ENCODE peak calls at places on chromosomes 1 and 21, in four cellular contexts. K, E, R and X are unnamed samples.
A peak's percentile ranks its signal among the peaks of the same experiment; 100 is the strongest.

GRCh38 chr1:115089443-115090340 is at the start of gene TSPAN2:
- DNase-seq in R (no peak), K (peak; percentile 32), E (no peak), X (no peak)

GRCh38 chr1:207017615-207018559 is 14.7 kb downstream of the C1orf116 start:
- DNase-seq in E (no peak), K (no peak), R (no peak), X (no peak)

GRCh38 chr1:43565600-43566360 is 35.1 kb downstream of the PTPRF start:
- DNase-seq in K (peak; percentile 76), R (no peak), E (no peak), X (peak; percentile 61)

GRCh38 chr1:186925881-186926676 is 97.3 kb downstream of the PLA2G4A start:
- DNase-seq in E (no peak), R (no peak), K (no peak), X (no peak)

GRCh38 chr1:43232071-43232470 is 37.7 kb upstream of the TMEM125 start:
- DNase-seq in R (no peak), K (no peak), E (no peak), X (no peak)

GRCh38 chr1:228073061-228073869 is 9.2 kb upstream of the ARF1 start:
- DNase-seq in R (no peak), E (no peak), K (no peak), X (no peak)

GRCh38 chr21:36658926-36659325 is 40.0 kb upstream of the SIM2 start:
- DNase-seq in K (no peak), E (no peak), R (no peak), X (no peak)

GRCh38 chr1:231626951-231627614 is 493 bp downstream of the DISC1 start:
- DNase-seq in R (peak; percentile 62), K (peak; percentile 25), E (no peak), X (peak; percentile 31)

GRCh38 chr1:89199515-89199914 is 773 bp upstream of the GBP4 start:
- DNase-seq in R (no peak), K (no peak), E (no peak), X (no peak)

GRCh38 chr1:89843279-89844121 is 22.7 kb downstream of the LRRC8D start:
- DNase-seq in K (peak; percentile 70), E (no peak), R (no peak), X (peak; percentile 72)

GRCh38 chr1:154716012-154716411 is 108.0 kb upstream of the ADAR start:
- DNase-seq in E (no peak), R (no peak), K (no peak), X (no peak)

GRCh38 chr1:177926201-177926600 is 43.7 kb downstream of the SEC16B start:
- DNase-seq in E (no peak), K (no peak), R (no peak), X (no peak)

GRCh38 chr1:107821340-107821739 is 143.6 kb downstream of the VAV3 start:
- DNase-seq in K (no peak), E (no peak), R (no peak), X (no peak)

GRCh38 chr1:240004086-240004749 is 87.5 kb upstream of the FMN2 start:
- DNase-seq in K (no peak), R (no peak), E (no peak), X (no peak)

GRCh38 chr1:16921391-16922185 is at the start of gene CROCC:
- DNase-seq in E (no peak), K (no peak), R (no peak), X (no peak)

GRCh38 chr1:172388490-172388889 is 32.0 kb upstream of the C1orf105 start:
- DNase-seq in K (no peak), R (no peak), E (no peak), X (no peak)

GRCh38 chr1:60657926-60658325 is 424.4 kb upstream of the NFIA start:
- DNase-seq in R (no peak), K (no peak), E (no peak), X (no peak)

GRCh38 chr1:5615076-5615475 is 377.1 kb downstream of the NPHP4 start:
- DNase-seq in E (no peak), R (no peak), K (no peak), X (no peak)

GRCh38 chr1:100087396-100087795 is 45.3 kb downstream of the SASS6 start:
- DNase-seq in R (no peak), E (no peak), K (no peak), X (no peak)

GRCh38 chr1:111422546-111423391 is 4.8 kb downstream of the OVGP1 start:
- DNase-seq in E (no peak), R (peak; percentile 88), K (no peak), X (no peak)

GRCh38 chr21:35086357-35086756 is 37.3 kb upstream of the RUNX1 start:
- DNase-seq in E (no peak), R (no peak), K (no peak), X (no peak)

GRCh38 chr1:219563568-219563967 is 49.3 kb downstream of the ZC3H11B start:
- DNase-seq in K (no peak), E (no peak), R (peak; percentile 39), X (no peak)

GRCh38 chr1:27133990-27134389 is 20.9 kb downstream of the SLC9A1 start:
- DNase-seq in R (no peak), E (peak; percentile 39), K (no peak), X (no peak)

GRCh38 chr1:211761400-211761799 is 69.2 kb downstream of the LPGAT1 start:
- DNase-seq in R (no peak), K (no peak), E (no peak), X (no peak)

GRCh38 chr1:101200513-101200912 is 36.3 kb upstream of the S1PR1 start:
- DNase-seq in E (no peak), K (no peak), R (no peak), X (no peak)

GRCh38 chr1:17161137-17161700 is 42.0 kb upstream of the PADI2 start:
- DNase-seq in E (no peak), R (no peak), K (no peak), X (no peak)

GRCh38 chr1:192632641-192633532 is 3.1 kb upstream of the RGS13 start:
- DNase-seq in R (peak; percentile 7), K (no peak), E (no peak), X (no peak)

GRCh38 chr1:31102501-31102950 is 37.0 kb upstream of the PUM1 start:
- DNase-seq in R (no peak), K (no peak), E (no peak), X (no peak)

GRCh38 chr1:94081566-94082344 is 39.2 kb downstream of the ABCA4 start:
- DNase-seq in K (no peak), E (no peak), R (no peak), X (no peak)

GRCh38 chr1:117167402-117167801 is 43.3 kb downstream of the VTCN1 start:
- DNase-seq in R (no peak), E (no peak), K (no peak), X (no peak)

GRCh38 chr1:156048663-156049258 is 4.8 kb downstream of the UBQLN4 start:
- DNase-seq in R (no peak), K (no peak), E (no peak), X (no peak)

GRCh38 chr1:9601942-9602793 is 13.5 kb downstream of the TMEM201 start:
- DNase-seq in R (no peak), E (no peak), K (no peak), X (no peak)

GRCh38 chr1:156920233-156921052 is at the start of gene LRRC71:
- DNase-seq in K (peak; percentile 80), R (peak; percentile 59), E (no peak), X (peak; percentile 67)

GRCh38 chr1:154846921-154847442 is 23.1 kb downstream of the KCNN3 start:
- DNase-seq in E (no peak), R (no peak), K (no peak), X (no peak)

GRCh38 chr21:21731626-21732025 is 733.4 kb downstream of the NCAM2 start:
- DNase-seq in E (no peak), R (no peak), K (no peak), X (no peak)

GRCh38 chr1:162213281-162213909 is 143.9 kb downstream of the NOS1AP start:
- DNase-seq in R (peak; percentile 86), K (no peak), E (no peak), X (no peak)

GRCh38 chr21:14285147-14285546 is 69.2 kb downstream of the RBM11 start:
- DNase-seq in E (no peak), R (no peak), K (no peak), X (no peak)

GRCh38 chr1:24929091-24929875 is 793 bp downstream of the RUNX3 start:
- DNase-seq in R (no peak), K (no peak), E (no peak), X (no peak)

GRCh38 chr1:89631756-89632155 is 1.2 kb upstream of the LRRC8C start:
- DNase-seq in R (no peak), K (no peak), E (no peak), X (no peak)

DNA sequence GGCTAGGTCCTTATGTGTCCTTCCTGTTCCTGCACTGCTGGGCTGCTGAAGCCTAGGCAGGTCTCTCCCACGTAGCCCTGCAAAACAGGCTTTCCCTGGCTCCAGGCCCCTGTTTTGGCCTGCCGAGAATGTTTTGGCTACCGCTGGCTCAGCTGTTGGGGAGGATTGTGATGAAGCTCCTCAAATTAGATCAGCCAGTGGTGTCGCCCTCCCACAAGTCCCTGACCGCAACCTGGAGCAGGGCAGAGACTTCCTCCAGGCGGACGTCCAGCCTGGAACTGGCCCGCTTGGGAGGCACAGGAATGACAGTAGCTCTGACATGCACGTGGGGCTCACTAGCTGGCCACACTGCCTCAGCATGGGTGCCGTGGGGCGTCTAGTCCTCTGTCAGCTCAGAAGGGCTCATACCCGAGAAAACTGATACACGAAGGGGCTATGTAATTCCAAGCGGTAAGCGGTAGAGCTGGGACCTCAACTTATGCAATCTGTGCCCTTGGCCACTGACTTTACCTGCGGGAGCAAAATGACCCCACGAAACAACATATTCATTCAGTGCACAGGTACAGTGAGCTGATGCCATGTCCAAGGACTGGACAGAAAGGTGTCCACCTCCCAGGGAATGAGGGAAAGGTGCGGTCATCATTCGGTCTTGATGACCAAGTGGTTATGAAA is 26.6 kb downstream of the DHRS3 start:
- DNase-seq in K (no peak), R (no peak), E (no peak), X (no peak)
- TF ChIP-seq POLR2A in K (no peak), R (no peak), E (no peak), X (no peak)

GRCh38 chr21:25441835-25442234 is 165.4 kb downstream of the MRPL39 start:
- DNase-seq in E (no peak), R (no peak), K (no peak), X (no peak)
- TF ChIP-seq POLR2AphosphoS5 in E (no peak), R (no peak), K (no peak), X (no peak)

GRCh38 chr1:112702067-112702395 is 4.9 kb downstream of the RHOC start:
- DNase-seq in R (no peak), E (no peak), K (no peak), X (no peak)
- TF ChIP-seq TAF1 in R (no peak), E (no peak), K (no peak), X (no peak)

DNA sequence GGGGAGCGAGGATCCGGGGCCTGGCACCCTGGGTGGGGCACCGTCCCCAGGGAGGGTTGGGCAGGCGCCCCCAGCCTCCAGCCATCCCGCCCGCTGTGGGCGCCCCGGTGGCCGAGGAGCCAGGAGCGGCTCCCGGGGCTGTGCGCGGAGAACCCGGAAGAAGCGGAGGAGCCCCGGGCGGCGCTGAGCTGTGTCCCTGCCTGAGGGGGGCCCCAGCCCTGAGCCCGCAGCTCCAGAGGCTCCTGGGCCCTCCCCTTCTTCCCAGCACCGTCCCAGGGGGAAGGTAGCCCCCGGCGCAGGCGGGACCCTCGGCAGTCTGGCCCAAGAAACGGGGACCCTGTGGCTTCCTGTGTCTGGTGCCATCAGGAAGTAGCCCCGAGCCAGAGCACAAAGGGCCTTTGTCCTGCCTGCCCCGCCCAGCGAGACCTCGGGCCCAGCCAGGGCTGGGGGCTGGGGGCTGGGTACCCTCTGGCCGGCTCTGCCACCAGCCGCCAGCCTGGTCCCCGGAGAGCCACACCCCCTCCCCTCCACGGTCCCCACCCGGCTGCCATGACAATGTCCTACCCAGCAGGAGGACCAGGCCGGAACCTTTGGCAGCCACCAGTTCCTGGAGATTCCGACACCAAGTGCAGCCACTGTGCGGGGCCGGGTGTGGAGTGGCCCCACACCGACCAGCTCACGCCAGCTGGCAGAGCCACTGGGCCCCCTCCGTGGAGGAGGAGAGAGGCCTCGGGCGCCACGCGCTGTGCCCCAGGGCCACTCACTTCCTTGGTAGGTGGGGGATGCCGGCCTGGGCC is 15.6 kb upstream of the TTLL10 start:
- DNase-seq in R (peak; percentile 66), K (peak; percentile 91), E (no peak), X (peak; percentile 88)
- TF ChIP-seq POLR2A in R (no peak), K (no peak), E (peak; percentile 70), X (no peak)